ENCODE peak calls at places on chromosomes 7 and 10, in nine cellular contexts. K is NCI-H2171, V is IMR-90, E is cerebellar nuclear complex, C is NCI-H1105, P is posterior cingulate gyrus, F is NCI-H345, W is RCC 7860, U is neuronal stem cell. Z is an unnamed sample.

GRCh38 chr7:142168746-142169145 is 57.2 kb downstream of the MGAM2 start:
- DNase-seq in U (no peak), W (no peak), E (no peak), P (no peak), V (no peak), K (no peak), F (no peak), C (no peak), Z (no peak)

GRCh38 chr10:132836248-132836831 is 50.4 kb upstream of the NKX6-2 start:
- DNase-seq in V (no peak), U (no peak), C (no peak), F (no peak), K (no peak), E (no peak), P (peak), W (peak), Z (peak)

GRCh38 chr10:52777414-52777813 is 4.8 kb upstream of the MBL2 start:
- DNase-seq in V (no peak), F (no peak), C (no peak), U (no peak), P (no peak), W (no peak), K (no peak), E (no peak), Z (no peak)

GRCh38 chr10:43202657-43203490 is 64.0 kb downstream of the RASGEF1A start:
- DNase-seq in W (no peak), V (no peak), U (no peak), K (no peak), C (no peak), P (peak), F (peak), E (no peak), Z (peak)

GRCh38 chr7:25073451-25073850 is 51.6 kb downstream of the CYCS start:
- DNase-seq in W (no peak), V (peak), P (no peak), C (no peak), F (no peak), E (no peak), U (no peak), K (no peak), Z (no peak)

GRCh38 chr7:80218723-80219122 is 84.1 kb downstream of the GNAI1 start:
- DNase-seq in V (peak), E (no peak), F (no peak), W (peak), P (no peak), K (no peak), C (no peak), U (no peak), Z (no peak)

GRCh38 chr10:127492607-127493250 is 56.4 kb upstream of the NPS start:
- DNase-seq in V (no peak), P (no peak), K (no peak), C (no peak), E (no peak), W (no peak), F (no peak), U (no peak), Z (no peak)

GRCh38 chr7:869348-869747 is 7.0 kb upstream of the GET4 start:
- DNase-seq in K (no peak), U (no peak), P (no peak), W (no peak), V (no peak), C (no peak), E (no peak), F (no peak), Z (no peak)

GRCh38 chr10:5951167-5951711 is 26.1 kb downstream of the IL15RA start:
- DNase-seq in C (no peak), U (no peak), E (no peak), F (no peak), K (no peak), V (no peak), P (no peak), W (peak), Z (peak)

GRCh38 chr7:6558837-6559236 is 7.6 kb upstream of the GRID2IP start:
- DNase-seq in K (peak), U (no peak), C (no peak), W (peak), F (peak), E (no peak), P (no peak), V (peak), Z (no peak)

GRCh38 chr7:66301737-66302136 is 96.6 kb downstream of the TPST1 start:
- DNase-seq in K (no peak), U (no peak), P (no peak), E (no peak), W (no peak), C (no peak), F (no peak), V (no peak), Z (no peak)

GRCh38 chr7:36208997-36209813 is 56.2 kb downstream of the EEPD1 start:
- DNase-seq in P (no peak), V (peak), W (no peak), K (no peak), E (no peak), F (no peak), C (no peak), U (no peak), Z (no peak)

GRCh38 chr7:84949067-84949466 is 237.8 kb downstream of the SEMA3D start:
- DNase-seq in U (no peak), V (peak), C (no peak), E (no peak), W (no peak), K (no peak), P (no peak), F (no peak), Z (no peak)

GRCh38 chr10:102819054-102819453 is 18.2 kb downstream of the CYP17A1 start:
- DNase-seq in P (no peak), F (no peak), C (no peak), K (no peak), U (no peak), V (no peak), W (no peak), E (no peak), Z (peak)

GRCh38 chr7:112481833-112482669 is 1.3 kb downstream of the LSMEM1 start:
- DNase-seq in P (no peak), F (no peak), C (no peak), E (no peak), V (peak), U (no peak), K (no peak), W (peak), Z (peak)

GRCh38 chr10:14474656-14475055 is 143.9 kb upstream of the FRMD4A start:
- DNase-seq in W (peak), F (no peak), E (no peak), C (no peak), K (no peak), U (no peak), V (peak), P (no peak), Z (no peak)

GRCh38 chr7:19984231-19984632 is 210.8 kb upstream of the TMEM196 start:
- DNase-seq in P (no peak), U (no peak), K (no peak), E (no peak), C (no peak), F (no peak), V (no peak), W (no peak), Z (no peak)

GRCh38 chr7:28988818-28989595 is 30.9 kb upstream of the TRIL start:
- DNase-seq in V (peak), W (no peak), K (no peak), F (no peak), E (no peak), P (no peak), C (no peak), U (no peak), Z (peak)

GRCh38 chr10:21329995-21330627 is 195.4 kb downstream of the SKIDA1 start:
- DNase-seq in W (peak), C (no peak), K (no peak), U (no peak), P (no peak), E (no peak), F (no peak), V (peak), Z (no peak)

GRCh38 chr7:68216046-68216445 is 1219.4 kb downstream of the TYW1 start:
- DNase-seq in C (no peak), U (no peak), W (no peak), F (no peak), E (no peak), P (no peak), V (no peak), K (no peak), Z (no peak)

GRCh38 chr7:45259966-45260646 is 102.5 kb downstream of the RAMP3 start:
- DNase-seq in C (no peak), F (peak), E (no peak), W (no peak), U (peak), K (peak), P (peak), V (peak), Z (no peak)

GRCh38 chr7:133948588-133948987 is 178.6 kb upstream of the LRGUK start:
- DNase-seq in C (no peak), K (no peak), F (no peak), W (no peak), P (no peak), E (no peak), U (no peak), V (no peak), Z (no peak)

GRCh38 chr10:1576467-1577259 is 160.7 kb downstream of the ADARB2 start:
- DNase-seq in W (no peak), E (no peak), K (no peak), P (no peak), U (no peak), C (no peak), V (no peak), F (no peak), Z (no peak)

GRCh38 chr7:30166155-30166840 is 31.5 kb downstream of the MTURN start:
- DNase-seq in U (no peak), V (no peak), F (peak), W (no peak), C (no peak), K (no peak), P (no peak), E (no peak), Z (no peak)

GRCh38 chr10:58473966-58474365 is 38.7 kb upstream of the BICC1 start:
- DNase-seq in F (no peak), U (no peak), E (no peak), K (no peak), V (peak), P (no peak), C (no peak), W (peak), Z (no peak)

GRCh38 chr7:5586279-5586962 is 162.8 kb upstream of the TNRC18 start:
- DNase-seq in K (peak), V (no peak), F (peak), P (no peak), E (no peak), C (peak), U (no peak), W (no peak), Z (no peak)

GRCh38 chr10:132299381-132300336 is 8.1 kb downstream of the STK32C start:
- DNase-seq in C (no peak), F (no peak), W (no peak), P (no peak), K (no peak), U (no peak), E (no peak), V (no peak), Z (no peak)

GRCh38 chr10:44952779-44953231 is 6.8 kb upstream of the RASSF4 start:
- DNase-seq in V (no peak), W (peak), E (no peak), U (no peak), F (no peak), K (no peak), P (no peak), C (no peak), Z (no peak)

GRCh38 chr7:23471090-23471859 is 984 bp upstream of the IGF2BP3 start:
- DNase-seq in W (peak), U (peak), E (no peak), F (peak), K (peak), V (peak), P (no peak), C (peak), Z (no peak)